ENCODE peak calls at places on chromosomes 4 and X, in seven cellular contexts. O, M, D, W, G, H and C are unnamed samples.
A peak's percentile ranks its signal among the peaks of the same experiment; 100 is the strongest.

GRCh38 chr4:181835348-181835747 is 407.9 kb upstream of the TENM3 start:
- DNase-seq in H (no peak), W (no peak), M (no peak), O (no peak), G (no peak), D (no peak), C (no peak)

GRCh38 chr4:102868153-102868781 is 525 bp upstream of the CISD2 start:
- DNase-seq in W (peak; percentile 60), M (no peak), H (no peak), O (peak; percentile 9), G (no peak), D (peak; percentile 15), C (no peak)

GRCh38 chrX:53316121-53316859 is 34.9 kb upstream of the IQSEC2 start:
- DNase-seq in G (no peak), D (no peak), W (no peak), M (no peak), O (no peak), H (no peak), C (no peak)

GRCh38 chrX:136147966-136148365 is 633 bp downstream of the FHL1 start:
- DNase-seq in D (peak; percentile 55), G (no peak), W (peak; percentile 54), H (no peak), O (no peak), M (no peak), C (no peak)

GRCh38 chr4:139085141-139085540 is 69.6 kb downstream of the NOCT start:
- DNase-seq in O (peak; percentile 13), M (no peak), G (no peak), W (no peak), H (no peak), D (no peak), C (peak; percentile 32)

GRCh38 chr4:62399242-62399641 is 1199.1 kb downstream of the ADGRL3 start:
- DNase-seq in W (no peak), H (no peak), D (no peak), G (no peak), O (no peak), M (no peak), C (no peak)

GRCh38 chrX:32191316-32191715 is 1020.0 kb downstream of the DMD start:
- DNase-seq in D (no peak), G (no peak), W (no peak), H (no peak), M (no peak), O (no peak), C (no peak)

GRCh38 chr4:38788327-38788726 is 5.5 kb upstream of the TLR10 start:
- DNase-seq in O (peak; percentile 70), G (no peak), W (no peak), H (no peak), D (no peak), M (no peak), C (no peak)

GRCh38 chr4:148447672-148448071 is 5.5 kb upstream of the NR3C2 start:
- DNase-seq in O (no peak), D (peak; percentile 16), G (no peak), W (no peak), M (no peak), H (no peak), C (no peak)

GRCh38 chr4:56742080-56742871 is 61.2 kb upstream of the HOPX start:
- DNase-seq in G (no peak), O (no peak), W (no peak), D (no peak), H (no peak), M (no peak), C (no peak)

DNA sequence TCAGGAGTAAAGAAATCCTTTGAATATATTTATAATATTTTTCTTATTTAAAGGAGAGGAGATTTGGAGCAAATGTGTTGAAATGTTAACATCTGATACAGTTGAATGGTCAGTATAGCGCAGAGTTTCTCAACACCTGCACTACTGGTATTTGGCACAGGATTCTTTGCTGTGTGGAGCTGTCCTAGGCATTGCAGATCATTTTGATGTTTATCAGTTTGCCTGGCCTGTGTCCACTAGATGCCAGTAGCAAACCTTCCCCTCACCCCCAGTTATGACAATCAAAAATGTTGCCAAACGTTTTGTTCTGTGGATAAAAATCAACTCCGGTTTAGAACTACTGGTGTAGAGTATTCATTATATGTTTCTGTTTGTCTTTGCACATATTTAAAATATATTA is 765.3 kb upstream of the SLIT2 start:
- DNase-seq in W (no peak), M (no peak), D (no peak), G (no peak), H (no peak), O (no peak), C (no peak)
- TF ChIP-seq CTCF in W (no peak), M (no peak), D (no peak), G (peak; percentile 38), H (peak; percentile 14), O (no peak), C (peak; percentile 31)

GRCh38 chr4:140094701-140095420 is 59.1 kb downstream of the MAML3 start:
- DNase-seq in M (no peak), W (peak; percentile 79), O (peak; percentile 83), D (no peak), H (no peak), G (no peak), C (peak; percentile 50)
- H3K4me3 ChIP-seq in M (no peak overlapping the region), W (peak overlapping the region; percentile 19), O (peak overlapping the region; percentile 13), D (no peak overlapping the region), H (peak overlapping the region; percentile 51), G (no peak overlapping the region), C (no peak overlapping the region)

GRCh38 chr4:16732741-16733140 is 165.7 kb downstream of the LDB2 start:
- DNase-seq in G (no peak), D (no peak), W (no peak), M (no peak), H (no peak), O (no peak), C (no peak)
- TF ChIP-seq CTCF in G (no peak), D (no peak), W (no peak), M (no peak), H (no peak), O (no peak), C (no peak)

GRCh38 chrX:25003066-25003849 is 12.5 kb downstream of the ARX start:
- DNase-seq in O (no peak), D (no peak), W (no peak), H (no peak), M (no peak), G (no peak), C (no peak)

GRCh38 chrX:25001808-25002657 is 13.7 kb downstream of the ARX start:
- DNase-seq in W (no peak), H (no peak), D (no peak), M (no peak), G (no peak), O (no peak), C (no peak)

GRCh38 chrX:25004485-25005032 is 11.2 kb downstream of the ARX start:
- DNase-seq in O (no peak), H (no peak), G (no peak), W (no peak), M (no peak), D (no peak), C (no peak)

GRCh38 chrX:25004040-25004439 is 11.7 kb downstream of the ARX start:
- DNase-seq in W (no peak), O (no peak), H (no peak), G (no peak), M (no peak), D (no peak), C (no peak)

GRCh38 chrX:25002658-25003015 is 13.1 kb downstream of the ARX start:
- DNase-seq in D (no peak), G (no peak), O (no peak), M (no peak), H (no peak), W (no peak), C (no peak)
- H3K4me3 ChIP-seq in D (peak overlapping the region; percentile 23), G (no peak overlapping the region), O (no peak overlapping the region), M (no peak overlapping the region), H (peak overlapping the region; percentile 20), W (no peak overlapping the region), C (no peak overlapping the region)

DNA sequence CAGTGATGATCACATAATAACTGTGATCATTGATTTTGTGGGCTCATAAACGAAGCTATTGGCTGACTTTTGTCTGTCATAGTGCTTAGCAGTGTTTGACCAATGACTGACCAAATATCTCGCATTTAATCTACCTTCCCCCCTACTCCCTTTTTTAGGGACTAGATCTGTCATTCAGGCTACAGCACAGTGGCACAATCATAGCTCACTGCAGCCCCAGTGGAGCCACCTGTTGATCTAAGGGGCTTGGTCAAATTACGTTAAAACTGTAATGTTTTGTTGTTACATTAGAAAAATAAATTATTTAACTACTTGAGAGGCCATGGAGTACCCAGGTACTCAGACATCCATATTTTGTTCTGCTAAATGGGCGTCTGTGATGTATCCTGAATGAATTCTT is 1.5 kb downstream of the FUNDC2 start:
- DNase-seq in O (peak; percentile 6), G (no peak), H (no peak), W (no peak), M (no peak), D (no peak), C (peak; percentile 54)
- TF ChIP-seq CTCF in O (no peak), G (no peak), H (no peak), W (no peak), M (no peak), D (no peak), C (no peak)

GRCh38 chrX:1389993-1390285 is 2.0 kb downstream of the SLC25A6 start:
- DNase-seq in G (no peak), W (no peak), O (no peak), M (no peak), D (no peak), H (no peak), C (no peak)
- H3K4me3 ChIP-seq in G (no peak overlapping the region), W (peak overlapping the region; percentile 96), O (no peak overlapping the region), M (no peak overlapping the region), D (no peak overlapping the region), H (no peak overlapping the region), C (no peak overlapping the region)

GRCh38 chr4:6965329-6965728 is 55.7 kb downstream of the TBC1D14 start:
- DNase-seq in O (no peak), G (no peak), H (no peak), D (no peak), M (no peak), W (no peak), C (no peak)
- TF ChIP-seq CTCF in O (no peak), G (no peak), H (no peak), D (no peak), M (no peak), W (no peak), C (no peak)